ENCODE peak calls at places on chromosomes 2 and 18, in six cellular contexts. F is HepG2, A is K562, W is HCT116, G is SK-N-SH, S is GM12878. Y is an unnamed sample.

GRCh38 chr2:203830294-203831055 is 37.1 kb upstream of the CTLA4 start:
- DNase-seq in F (no peak), A (no peak), W (no peak), G (no peak), S (no peak), Y (no peak)

GRCh38 chr2:218406209-218406948 is 6.7 kb downstream of the CTDSP1 start:
- DNase-seq in F (peak; percentile 92), A (peak; percentile 86), W (peak; percentile 84), G (peak; percentile 97), S (peak; percentile 64), Y (peak; percentile 94)

GRCh38 chr18:47343291-47343690 is 91.8 kb upstream of the SKOR2 start:
- DNase-seq in F (no peak), A (no peak), W (no peak), G (no peak), S (no peak), Y (no peak)

GRCh38 chr2:54556659-54557121 is 100.6 kb downstream of the SPTBN1 start:
- DNase-seq in F (no peak), A (no peak), W (no peak), G (no peak), S (no peak), Y (no peak)

GRCh38 chr2:124913873-124914272 is 888.8 kb downstream of the CNTNAP5 start:
- DNase-seq in F (no peak), A (no peak), W (no peak), G (no peak), S (no peak), Y (no peak)

GRCh38 chr2:38074775-38075435 is 1.0 kb downstream of the CYP1B1 start:
- DNase-seq in F (no peak), A (no peak), W (no peak), G (no peak), S (no peak), Y (peak; percentile 59)

GRCh38 chr2:170965446-170966225 is 36.6 kb downstream of the GORASP2 start:
- DNase-seq in F (no peak), A (no peak), W (no peak), G (no peak), S (no peak), Y (no peak)

GRCh38 chr2:72109291-72109690 is 38.4 kb downstream of the CYP26B1 start:
- DNase-seq in F (no peak), A (no peak), W (no peak), G (no peak), S (no peak), Y (no peak)

GRCh38 chr2:178193823-178194599 is at the start of gene OSBPL6:
- DNase-seq in F (peak; percentile 28), A (peak; percentile 95), W (peak; percentile 51), G (peak; percentile 97), S (no peak), Y (peak; percentile 69)

GRCh38 chr2:190354003-190354690 is 10.8 kb downstream of the INPP1 start:
- DNase-seq in F (no peak), A (peak; percentile 55), W (no peak), G (peak; percentile 25), S (no peak), Y (no peak)

GRCh38 chr2:216119144-216119543 is 10.0 kb downstream of the XRCC5 start:
- DNase-seq in F (no peak), A (no peak), W (no peak), G (no peak), S (no peak), Y (no peak)

GRCh38 chr2:231877533-231878456 is 48.4 kb downstream of the NPPC start:
- DNase-seq in F (peak; percentile 53), A (no peak), W (no peak), G (no peak), S (no peak), Y (peak; percentile 14)

GRCh38 chr18:59690216-59691045 is 6.8 kb downstream of the CCBE1 start:
- DNase-seq in F (no peak), A (no peak), W (no peak), G (no peak), S (no peak), Y (no peak)

GRCh38 chr18:3748081-3748480 is 298.1 kb downstream of the TGIF1 start:
- DNase-seq in F (no peak), A (no peak), W (no peak), G (no peak), S (no peak), Y (no peak)

GRCh38 chr2:42566837-42567251 is 1.6 kb upstream of the MTA3 start:
- DNase-seq in F (no peak), A (no peak), W (no peak), G (no peak), S (peak; percentile 57), Y (no peak)

GRCh38 chr2:32864337-32864736 is 82.4 kb upstream of the LTBP1 start:
- DNase-seq in F (no peak), A (no peak), W (no peak), G (no peak), S (no peak), Y (no peak)

GRCh38 chr2:71100195-71100964 is 29.6 kb downstream of the MCEE start:
- DNase-seq in F (peak; percentile 57), A (peak; percentile 85), W (peak; percentile 51), G (peak; percentile 79), S (peak; percentile 2), Y (peak; percentile 43)

GRCh38 chr2:118386636-118387302 is 298.5 kb downstream of the INSIG2 start:
- DNase-seq in F (no peak), A (no peak), W (peak; percentile 6), G (no peak), S (no peak), Y (no peak)

GRCh38 chr2:46132996-46133395 is 164.2 kb upstream of the EPAS1 start:
- DNase-seq in F (no peak), A (no peak), W (no peak), G (no peak), S (no peak), Y (no peak)

GRCh38 chr2:101045330-101045729 is 43.2 kb downstream of the RPL31 start:
- DNase-seq in F (no peak), A (no peak), W (no peak), G (no peak), S (no peak), Y (no peak)

GRCh38 chr2:67234443-67234842 is 162.7 kb upstream of the ETAA1 start:
- DNase-seq in F (no peak), A (no peak), W (no peak), G (no peak), S (no peak), Y (peak; percentile 1)

GRCh38 chr2:5304640-5305039 is 387.5 kb upstream of the SOX11 start:
- DNase-seq in F (no peak), A (no peak), W (no peak), G (no peak), S (no peak), Y (no peak)

GRCh38 chr2:39377226-39377939 is 59.7 kb downstream of the MAP4K3 start:
- DNase-seq in F (no peak), A (no peak), W (no peak), G (no peak), S (peak; percentile 81), Y (no peak)

GRCh38 chr18:328928-329327 is 61.1 kb upstream of the THOC1 start:
- DNase-seq in F (no peak), A (no peak), W (no peak), G (no peak), S (no peak), Y (no peak)

GRCh38 chr2:223513771-223514455 is 88.2 kb downstream of the SCG2 start:
- DNase-seq in F (no peak), A (no peak), W (no peak), G (no peak), S (no peak), Y (no peak)

GRCh38 chr2:26243643-26244478 is 571 bp downstream of the HADHA start:
- DNase-seq in F (no peak), A (no peak), W (no peak), G (peak; percentile 47), S (no peak), Y (no peak)

GRCh38 chr2:120864981-120865380 is 129.3 kb downstream of the GLI2 start:
- DNase-seq in F (no peak), A (no peak), W (no peak), G (no peak), S (no peak), Y (no peak)

GRCh38 chr18:9172506-9173127 is 36.0 kb downstream of the ANKRD12 start:
- DNase-seq in F (no peak), A (no peak), W (no peak), G (no peak), S (no peak), Y (no peak)

GRCh38 chr18:9174302-9174701 is 37.7 kb downstream of the ANKRD12 start:
- DNase-seq in F (no peak), A (no peak), W (no peak), G (no peak), S (no peak), Y (no peak)

GRCh38 chr18:9175115-9175514 is 38.5 kb downstream of the ANKRD12 start:
- DNase-seq in F (no peak), A (no peak), W (no peak), G (no peak), S (no peak), Y (no peak)

GRCh38 chr18:9177047-9177446 is 40.5 kb downstream of the ANKRD12 start:
- DNase-seq in F (no peak), A (no peak), W (no peak), G (no peak), S (no peak), Y (no peak)

DNA sequence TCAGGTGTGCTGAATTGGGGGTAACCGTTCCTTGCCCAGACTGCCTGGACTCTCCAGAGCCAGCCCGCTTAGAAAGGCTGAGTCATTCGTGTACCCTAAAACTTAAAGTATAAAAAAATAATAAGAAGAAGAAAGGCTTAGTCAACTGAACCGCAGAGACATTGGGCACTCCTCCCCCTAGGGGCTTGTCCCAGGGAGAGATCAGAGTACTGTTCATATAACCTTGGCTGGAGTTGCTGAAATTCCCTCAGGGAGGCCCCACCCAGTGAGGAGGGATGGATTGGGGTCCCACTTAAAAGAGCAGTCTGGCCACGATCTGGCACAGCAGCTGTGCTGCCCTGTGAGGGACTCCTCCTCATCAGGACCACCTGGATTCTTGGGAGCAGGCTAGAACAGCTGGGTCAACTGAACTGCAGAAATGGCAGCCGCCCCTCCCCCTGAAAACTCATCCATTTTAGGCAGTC is 37.2 kb downstream of the ANKRD12 start:
- DNase-seq in F (no peak), A (no peak), W (no peak), G (no peak), S (no peak), Y (no peak)
- TF ChIP-seq JUND in F (no peak), A (no peak), W (no peak), G (no peak), S (no peak), Y (no peak)

GRCh38 chr2:112048887-112049286 is 6.2 kb upstream of the TMEM87B start:
- DNase-seq in F (peak; percentile 71), A (peak; percentile 29), W (peak; percentile 59), G (peak; percentile 42), S (no peak), Y (no peak)
- TF ChIP-seq JUND in F (no peak), A (no peak), W (no peak), G (no peak), S (no peak), Y (no peak)

DNA sequence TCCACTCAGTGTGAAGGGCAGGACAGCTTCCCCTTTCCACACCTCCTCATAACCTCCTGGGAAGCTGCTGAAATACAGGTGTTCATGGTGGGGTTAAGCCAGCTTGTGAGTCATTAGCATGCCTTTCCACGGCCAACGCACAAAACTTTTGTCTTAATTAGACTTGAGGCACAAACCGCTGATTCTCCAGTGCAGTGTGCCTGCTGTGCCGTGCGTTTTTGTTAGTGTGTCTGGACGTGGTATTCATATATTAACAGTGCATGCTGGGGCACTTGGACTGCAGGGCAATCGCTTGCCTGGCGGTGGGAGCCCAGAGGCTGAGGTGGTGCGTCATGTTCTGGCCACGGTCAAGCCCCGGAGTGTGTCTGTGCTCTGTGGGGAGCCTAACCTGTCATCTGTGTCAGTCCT is 156.2 kb downstream of the SH3RF3 start:
- DNase-seq in F (no peak), A (no peak), W (no peak), G (no peak), S (no peak), Y (no peak)
- TF ChIP-seq JUND in F (no peak), A (no peak), W (no peak), G (no peak), S (no peak), Y (no peak)

GRCh38 chr2:85799215-85799956 is 45.6 kb downstream of the ATOH8 start:
- DNase-seq in F (peak; percentile 64), A (no peak), W (peak; percentile 19), G (no peak), S (no peak), Y (no peak)
- TF ChIP-seq JUND in F (no peak), A (no peak), W (peak; percentile 70), G (peak; percentile 59), S (no peak), Y (no peak)